ENCODE peak calls at places on chromosomes 12 and 14, in six cellular contexts. T is cardiac muscle cell, Q is upper lobe of right lung, J is tibial artery, G is transverse colon, I is neural progenitor cell. F is an unnamed sample. For H3K4me1, the result is how much of the 10 kb centered on the place peaks cover.

GRCh38 chr14:105080161-105080560 is 14.9 kb upstream of the GPR132 start:
- DNase-seq in J (peak), I (no peak), T (no peak), G (no peak), Q (peak), F (no peak)

GRCh38 chr12:70383484-70383883 is 17.4 kb downstream of the KCNMB4 start:
- DNase-seq in I (no peak), J (no peak), T (peak), Q (no peak), G (no peak), F (no peak)

GRCh38 chr12:33330940-33331339 is 108.7 kb downstream of the SYT10 start:
- DNase-seq in I (no peak), Q (no peak), T (no peak), J (no peak), G (no peak), F (no peak)

GRCh38 chr12:69685810-69686209 is 13.3 kb downstream of the BEST3 start:
- DNase-seq in G (no peak), Q (no peak), J (no peak), T (peak), I (no peak), F (no peak)

GRCh38 chr12:6424848-6425247 is 19.9 kb upstream of the CD27 start:
- DNase-seq in Q (no peak), J (no peak), T (no peak), G (no peak), I (no peak), F (no peak)

GRCh38 chr12:58583541-58583940 is 336.8 kb downstream of the LRIG3 start:
- DNase-seq in G (no peak), J (peak), Q (no peak), T (peak), I (peak), F (no peak)

GRCh38 chr12:59149995-59150642 is 229.8 kb upstream of the LRIG3 start:
- DNase-seq in T (peak), G (no peak), Q (no peak), J (no peak), I (peak), F (peak)

GRCh38 chr12:117384735-117385134 is 23.3 kb upstream of the NOS1 start:
- DNase-seq in I (no peak), G (no peak), J (no peak), Q (no peak), T (no peak), F (no peak)

GRCh38 chr12:121444842-121445202 is 44.9 kb downstream of the RNF34 start:
- DNase-seq in I (no peak), Q (no peak), J (no peak), T (no peak), G (no peak), F (no peak)

GRCh38 chr14:89254201-89254919 is 162.7 kb downstream of the FOXN3 start:
- DNase-seq in I (no peak), G (no peak), T (no peak), Q (no peak), J (no peak), F (no peak)
- H3K4me1 ChIP-seq in I (under half), G (under half), T (under half), Q (under half), J (under half), F (under half)

GRCh38 chr12:12735301-12735700 is 18.1 kb downstream of the CDKN1B start:
- DNase-seq in T (peak), Q (no peak), G (no peak), J (no peak), I (no peak), F (no peak)
- H3K4me3 ChIP-seq in T (no peak), Q (no peak), G (no peak), J (no peak), I (no peak), F (no peak)

DNA sequence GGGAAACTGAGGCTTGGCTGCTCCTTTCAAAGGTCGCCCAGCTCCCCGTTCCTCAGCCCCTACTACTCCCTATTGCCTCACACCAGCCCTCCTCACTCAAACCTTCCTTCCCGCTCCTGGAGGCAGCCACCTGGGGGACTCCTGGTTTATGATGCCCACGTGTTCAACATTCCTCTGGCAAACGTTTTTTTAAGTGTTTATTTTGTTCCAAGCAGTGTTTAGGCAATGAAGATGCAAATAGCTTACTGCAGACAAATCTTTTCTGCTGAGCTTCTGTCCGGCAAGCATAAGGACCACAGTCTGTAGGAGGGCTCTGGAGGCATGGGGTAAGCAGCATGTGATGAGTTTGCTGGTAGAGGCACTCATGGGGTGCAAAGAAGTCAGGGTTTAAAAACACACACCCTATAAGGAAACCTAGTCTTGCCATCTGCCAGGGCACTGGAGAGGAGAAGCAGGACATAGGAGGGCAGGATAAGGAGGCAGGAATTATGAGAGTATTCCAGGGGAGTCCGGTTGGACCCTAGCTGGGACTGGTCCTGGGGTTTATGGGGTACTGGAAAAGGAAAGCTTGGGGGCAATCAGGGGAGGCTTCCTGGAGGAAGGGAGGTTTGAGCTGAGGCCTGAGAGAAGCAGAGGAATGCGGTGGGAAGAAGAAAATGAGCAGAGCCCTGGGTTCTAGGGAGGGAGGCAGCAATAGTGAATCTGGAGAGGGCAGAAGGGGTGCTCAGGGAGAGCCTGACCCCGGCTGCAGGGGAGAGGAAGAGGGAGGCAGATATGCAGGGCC is 123.3 kb downstream of the NCOR2 start:
- DNase-seq in G (no peak), J (no peak), Q (no peak), T (no peak), I (no peak), F (no peak)
- H3K4me1 ChIP-seq in G (under half), J (under half), Q (under half), T (under half), I (under half), F (under half)

GRCh38 chr12:132593521-132593920 is 16.9 kb downstream of the LRCOL1 start:
- DNase-seq in Q (no peak), G (no peak), T (no peak), J (no peak), I (no peak), F (peak)
- H3K4me3 ChIP-seq in Q (no peak), G (peak), T (no peak), J (no peak), I (no peak), F (peak)

DNA sequence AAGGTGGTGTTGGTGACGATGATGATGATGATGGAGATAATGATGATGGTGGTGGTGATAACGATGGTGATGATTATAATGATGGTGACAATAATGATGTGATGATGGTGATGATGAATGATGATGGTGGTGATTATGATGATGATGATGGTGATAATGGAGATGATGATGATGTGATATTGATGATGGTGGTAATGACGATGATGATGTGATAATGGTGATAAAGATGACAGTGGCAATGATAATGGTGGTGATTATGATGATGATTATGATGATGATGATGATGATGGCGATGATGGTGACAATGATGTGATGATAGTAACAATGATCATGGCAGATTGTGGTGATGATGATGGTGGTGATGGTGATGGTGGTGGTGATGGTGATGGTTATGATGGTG is 518.0 kb downstream of the GLT1D1 start:
- DNase-seq in T (no peak), Q (no peak), G (no peak), J (no peak), I (no peak), F (no peak)
- H3K4me1 ChIP-seq in T (under half), Q (under half), G (under half), J (under half), I (under half), F (under half)

GRCh38 chr12:68222336-68222735 is 3.3 kb downstream of the IL26 start:
- DNase-seq in J (no peak), I (no peak), Q (no peak), T (peak), G (no peak), F (peak)
- H3K4me3 ChIP-seq in J (no peak), I (no peak), Q (peak), T (no peak), G (no peak), F (peak)

DNA sequence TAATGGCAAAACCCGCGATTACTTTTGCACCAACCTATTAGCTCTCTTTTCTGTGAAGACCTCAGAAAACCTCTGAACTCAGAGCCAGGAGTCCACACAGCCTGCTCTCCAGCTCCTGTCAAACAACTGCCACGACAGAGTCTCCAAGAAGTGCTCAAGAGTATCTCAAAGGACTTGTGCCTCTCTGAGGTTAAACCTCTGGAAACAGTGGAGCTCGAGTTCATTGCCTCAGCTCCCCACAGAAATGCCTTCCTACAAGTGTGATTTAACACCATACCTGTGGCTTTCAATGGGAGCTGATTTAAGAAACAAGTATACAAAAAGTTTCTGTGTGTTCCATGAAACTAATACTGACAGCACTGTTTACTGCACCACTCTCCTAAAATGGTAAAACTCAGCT is 20.1 kb downstream of the ACTN1 start:
- DNase-seq in Q (no peak), I (no peak), T (no peak), J (no peak), G (no peak), F (no peak)
- H3K4me1 ChIP-seq in Q (half or more), I (under half), T (under half), J (half or more), G (half or more), F (under half)

GRCh38 chr12:90908465-90908864 is 46.5 kb downstream of the CCER1 start:
- DNase-seq in J (no peak), G (no peak), Q (no peak), T (peak), I (peak), F (no peak)
- H3K4me3 ChIP-seq in J (no peak), G (no peak), Q (no peak), T (no peak), I (no peak), F (no peak)

GRCh38 chr14:92144708-92145107 is 22.9 kb downstream of the CPSF2 start:
- DNase-seq in G (no peak), Q (no peak), T (peak), I (no peak), J (no peak), F (no peak)
- H3K4me1 ChIP-seq in G (under half), Q (under half), T (under half), I (under half), J (under half), F (under half)

GRCh38 chr12:685388-685787 is 22.1 kb upstream of the NINJ2 start:
- DNase-seq in T (peak), G (peak), J (no peak), I (no peak), Q (no peak), F (no peak)
- H3K4me3 ChIP-seq in T (no peak), G (no peak), J (no peak), I (no peak), Q (no peak), F (no peak)